ENCODE peak calls at places on chromosomes 5 and 9, in six cellular contexts. One of them, this sample, is unnamed.

GRCh38 chr9:84781431-84781830 is 111.9 kb downstream of the NTRK2 start:
- DNase-seq in HTR-8/SVneo: no peak
- DNase-seq in pulmonary artery endothelial cell: no peak
- DNase-seq in psoas muscle: no peak
- DNase-seq in AG04449: no peak
- DNase-seq in MCF 10A: peak; percentile 40
- DNase-seq in this sample: peak; percentile 1

GRCh38 chr5:143128412-143129071 is 274.9 kb downstream of the NR3C1 start:
- DNase-seq in MCF 10A: no peak
- DNase-seq in AG04449: no peak
- DNase-seq in psoas muscle: no peak
- DNase-seq in pulmonary artery endothelial cell: no peak
- DNase-seq in HTR-8/SVneo: no peak
- DNase-seq in this sample: no peak

GRCh38 chr9:132293145-132293721 is 61.6 kb downstream of the SETX start:
- DNase-seq in MCF 10A: no peak
- DNase-seq in AG04449: no peak
- DNase-seq in HTR-8/SVneo: no peak
- DNase-seq in pulmonary artery endothelial cell: no peak
- DNase-seq in psoas muscle: no peak
- DNase-seq in this sample: no peak

GRCh38 chr9:109950710-109951443 is 170.9 kb downstream of the PALM2AKAP2 start:
- DNase-seq in AG04449: no peak
- DNase-seq in psoas muscle: no peak
- DNase-seq in MCF 10A: no peak
- DNase-seq in HTR-8/SVneo: no peak
- DNase-seq in pulmonary artery endothelial cell: no peak
- DNase-seq in this sample: no peak

GRCh38 chr9:100100268-100100667 is 1.2 kb downstream of the INVS start:
- DNase-seq in pulmonary artery endothelial cell: no peak
- DNase-seq in psoas muscle: no peak
- DNase-seq in AG04449: no peak
- DNase-seq in HTR-8/SVneo: no peak
- DNase-seq in MCF 10A: no peak
- DNase-seq in this sample: no peak

GRCh38 chr5:169628891-169629290 is 8.2 kb upstream of the DOCK2 start:
- DNase-seq in AG04449: peak; percentile 82
- DNase-seq in HTR-8/SVneo: no peak
- DNase-seq in psoas muscle: no peak
- DNase-seq in MCF 10A: no peak
- DNase-seq in pulmonary artery endothelial cell: no peak
- DNase-seq in this sample: no peak

GRCh38 chr9:33465096-33465495 is 8.6 kb downstream of the NOL6 start:
- DNase-seq in psoas muscle: peak; percentile 19
- DNase-seq in AG04449: no peak
- DNase-seq in pulmonary artery endothelial cell: no peak
- DNase-seq in MCF 10A: no peak
- DNase-seq in HTR-8/SVneo: no peak
- DNase-seq in this sample: no peak

GRCh38 chr9:69192214-69192613 is 18.1 kb downstream of the TJP2 start:
- DNase-seq in psoas muscle: no peak
- DNase-seq in MCF 10A: no peak
- DNase-seq in AG04449: no peak
- DNase-seq in HTR-8/SVneo: no peak
- DNase-seq in pulmonary artery endothelial cell: no peak
- DNase-seq in this sample: no peak

GRCh38 chr5:122775713-122776084 is 819 bp downstream of the SNX2 start:
- DNase-seq in AG04449: no peak
- DNase-seq in psoas muscle: no peak
- DNase-seq in pulmonary artery endothelial cell: no peak
- DNase-seq in MCF 10A: no peak
- DNase-seq in HTR-8/SVneo: no peak
- DNase-seq in this sample: no peak

GRCh38 chr5:119743927-119744326 is 114.6 kb downstream of the FAM170A start:
- DNase-seq in AG04449: no peak
- DNase-seq in MCF 10A: peak; percentile 89
- DNase-seq in psoas muscle: no peak
- DNase-seq in HTR-8/SVneo: peak; percentile 26
- DNase-seq in pulmonary artery endothelial cell: no peak
- DNase-seq in this sample: no peak

GRCh38 chr5:50744761-50745160 is 78.3 kb downstream of the PARP8 start:
- DNase-seq in pulmonary artery endothelial cell: no peak
- DNase-seq in HTR-8/SVneo: peak; percentile 52
- DNase-seq in MCF 10A: peak; percentile 20
- DNase-seq in AG04449: peak; percentile 24
- DNase-seq in psoas muscle: no peak
- DNase-seq in this sample: no peak

GRCh38 chr5:10524376-10525123 is 39.3 kb upstream of the ANKRD33B start:
- DNase-seq in HTR-8/SVneo: no peak
- DNase-seq in psoas muscle: peak; percentile 81
- DNase-seq in AG04449: peak; percentile 97
- DNase-seq in pulmonary artery endothelial cell: no peak
- DNase-seq in MCF 10A: peak; percentile 51
- DNase-seq in this sample: peak; percentile 79

GRCh38 chr5:99763021-99763814 is 772.0 kb upstream of the FAM174A start:
- DNase-seq in psoas muscle: peak; percentile 35
- DNase-seq in AG04449: no peak
- DNase-seq in HTR-8/SVneo: no peak
- DNase-seq in pulmonary artery endothelial cell: no peak
- DNase-seq in MCF 10A: no peak
- DNase-seq in this sample: no peak

GRCh38 chr9:133726401-133727276 is 11.5 kb downstream of the SARDH start:
- DNase-seq in psoas muscle: peak; percentile 59
- DNase-seq in AG04449: no peak
- DNase-seq in pulmonary artery endothelial cell: no peak
- DNase-seq in HTR-8/SVneo: peak; percentile 64
- DNase-seq in MCF 10A: peak; percentile 61
- DNase-seq in this sample: no peak

GRCh38 chr9:134663753-134664415 is 22.3 kb downstream of the COL5A1 start:
- DNase-seq in psoas muscle: no peak
- DNase-seq in AG04449: no peak
- DNase-seq in pulmonary artery endothelial cell: no peak
- DNase-seq in MCF 10A: no peak
- DNase-seq in HTR-8/SVneo: no peak
- DNase-seq in this sample: no peak

GRCh38 chr5:170491479-170491878 is 12.3 kb upstream of the KCNIP1 start:
- DNase-seq in AG04449: peak; percentile 74
- DNase-seq in pulmonary artery endothelial cell: peak; percentile 96
- DNase-seq in HTR-8/SVneo: peak; percentile 80
- DNase-seq in psoas muscle: no peak
- DNase-seq in MCF 10A: peak; percentile 82
- DNase-seq in this sample: peak; percentile 26

GRCh38 chr5:18281947-18282557 is 647.8 kb downstream of the TAF11L14 start:
- DNase-seq in psoas muscle: no peak
- DNase-seq in HTR-8/SVneo: peak; percentile 72
- DNase-seq in AG04449: peak; percentile 9
- DNase-seq in pulmonary artery endothelial cell: no peak
- DNase-seq in MCF 10A: peak; percentile 57
- DNase-seq in this sample: peak; percentile 35

GRCh38 chr5:490116-491094 is 33.8 kb downstream of the SLC9A3 start:
- DNase-seq in MCF 10A: no peak
- DNase-seq in HTR-8/SVneo: no peak
- DNase-seq in AG04449: no peak
- DNase-seq in psoas muscle: no peak
- DNase-seq in pulmonary artery endothelial cell: no peak
- DNase-seq in this sample: no peak

GRCh38 chr5:79464695-79465332 is 49.1 kb downstream of the HOMER1 start:
- DNase-seq in psoas muscle: no peak
- DNase-seq in MCF 10A: peak; percentile 31
- DNase-seq in HTR-8/SVneo: peak; percentile 46
- DNase-seq in AG04449: no peak
- DNase-seq in pulmonary artery endothelial cell: no peak
- DNase-seq in this sample: no peak

GRCh38 chr9:113876806-113877236 is 712 bp downstream of the ZNF618 start:
- DNase-seq in AG04449: no peak
- DNase-seq in psoas muscle: no peak
- DNase-seq in MCF 10A: no peak
- DNase-seq in pulmonary artery endothelial cell: no peak
- DNase-seq in HTR-8/SVneo: no peak
- DNase-seq in this sample: no peak

GRCh38 chr5:168683247-168683926 is 104.2 kb upstream of the PANK3 start:
- DNase-seq in HTR-8/SVneo: no peak
- DNase-seq in MCF 10A: no peak
- DNase-seq in pulmonary artery endothelial cell: no peak
- DNase-seq in AG04449: no peak
- DNase-seq in psoas muscle: no peak
- DNase-seq in this sample: no peak

GRCh38 chr5:7519564-7519963 is 123.6 kb downstream of the ADCY2 start:
- DNase-seq in AG04449: no peak
- DNase-seq in pulmonary artery endothelial cell: no peak
- DNase-seq in psoas muscle: no peak
- DNase-seq in HTR-8/SVneo: no peak
- DNase-seq in MCF 10A: no peak
- DNase-seq in this sample: no peak

GRCh38 chr5:72018158-72018803 is 89.0 kb upstream of the MAP1B start:
- DNase-seq in psoas muscle: no peak
- DNase-seq in MCF 10A: peak; percentile 73
- DNase-seq in HTR-8/SVneo: peak; percentile 59
- DNase-seq in AG04449: no peak
- DNase-seq in pulmonary artery endothelial cell: peak; percentile 7
- DNase-seq in this sample: no peak

GRCh38 chr9:17613723-17614122 is 34.9 kb downstream of the SH3GL2 start:
- DNase-seq in MCF 10A: peak; percentile 79
- DNase-seq in AG04449: no peak
- DNase-seq in psoas muscle: no peak
- DNase-seq in pulmonary artery endothelial cell: no peak
- DNase-seq in HTR-8/SVneo: no peak
- DNase-seq in this sample: no peak

GRCh38 chr5:27472000-27472763 is 433.8 kb upstream of the CDH9 start:
- DNase-seq in AG04449: no peak
- DNase-seq in pulmonary artery endothelial cell: no peak
- DNase-seq in MCF 10A: peak; percentile 9
- DNase-seq in HTR-8/SVneo: no peak
- DNase-seq in psoas muscle: no peak
- DNase-seq in this sample: no peak

GRCh38 chr9:134811673-134812668 is 68.6 kb upstream of the FCN2 start:
- DNase-seq in AG04449: peak; percentile 94
- DNase-seq in psoas muscle: no peak
- DNase-seq in HTR-8/SVneo: peak; percentile 10
- DNase-seq in MCF 10A: no peak
- DNase-seq in pulmonary artery endothelial cell: no peak
- DNase-seq in this sample: no peak

GRCh38 chr5:1568201-1568979 is 44.6 kb upstream of the LPCAT1 start:
- DNase-seq in AG04449: peak; percentile 64
- DNase-seq in HTR-8/SVneo: no peak
- DNase-seq in MCF 10A: peak; percentile 91
- DNase-seq in pulmonary artery endothelial cell: peak; percentile 73
- DNase-seq in psoas muscle: no peak
- DNase-seq in this sample: peak; percentile 61

GRCh38 chr5:122385286-122385685 is 73.2 kb downstream of the SNCAIP start:
- DNase-seq in psoas muscle: no peak
- DNase-seq in MCF 10A: no peak
- DNase-seq in pulmonary artery endothelial cell: no peak
- DNase-seq in AG04449: no peak
- DNase-seq in HTR-8/SVneo: no peak
- DNase-seq in this sample: no peak

GRCh38 chr5:3386676-3387075 is 209.0 kb upstream of the IRX1 start:
- DNase-seq in psoas muscle: no peak
- DNase-seq in MCF 10A: no peak
- DNase-seq in HTR-8/SVneo: no peak
- DNase-seq in AG04449: no peak
- DNase-seq in pulmonary artery endothelial cell: no peak
- DNase-seq in this sample: no peak

GRCh38 chr9:137759649-137760321 is 117.8 kb upstream of the CACNA1B start:
- DNase-seq in HTR-8/SVneo: no peak
- DNase-seq in pulmonary artery endothelial cell: no peak
- DNase-seq in AG04449: no peak
- DNase-seq in psoas muscle: no peak
- DNase-seq in MCF 10A: no peak
- DNase-seq in this sample: no peak

GRCh38 chr9:11319477-11320060 is 706.8 kb upstream of the PTPRD start:
- DNase-seq in HTR-8/SVneo: no peak
- DNase-seq in pulmonary artery endothelial cell: no peak
- DNase-seq in AG04449: no peak
- DNase-seq in MCF 10A: peak; percentile 51
- DNase-seq in psoas muscle: no peak
- DNase-seq in this sample: no peak

GRCh38 chr9:1047605-1048235 is 2.4 kb upstream of the DMRT2 start:
- DNase-seq in AG04449: no peak
- DNase-seq in MCF 10A: no peak
- DNase-seq in HTR-8/SVneo: no peak
- DNase-seq in psoas muscle: peak; percentile 77
- DNase-seq in pulmonary artery endothelial cell: no peak
- DNase-seq in this sample: no peak

GRCh38 chr9:6048039-6048438 is 32.6 kb upstream of the RANBP6 start:
- DNase-seq in AG04449: no peak
- DNase-seq in MCF 10A: no peak
- DNase-seq in HTR-8/SVneo: no peak
- DNase-seq in pulmonary artery endothelial cell: no peak
- DNase-seq in psoas muscle: no peak
- DNase-seq in this sample: no peak

GRCh38 chr9:81531511-81531910 is 157.8 kb downstream of the TLE1 start:
- DNase-seq in AG04449: no peak
- DNase-seq in MCF 10A: no peak
- DNase-seq in pulmonary artery endothelial cell: no peak
- DNase-seq in psoas muscle: no peak
- DNase-seq in HTR-8/SVneo: no peak
- DNase-seq in this sample: no peak

GRCh38 chr5:35306716-35307365 is 76.6 kb upstream of the PRLR start:
- DNase-seq in MCF 10A: no peak
- DNase-seq in pulmonary artery endothelial cell: no peak
- DNase-seq in HTR-8/SVneo: no peak
- DNase-seq in AG04449: no peak
- DNase-seq in psoas muscle: no peak
- DNase-seq in this sample: no peak

GRCh38 chr5:42887094-42887493 is 75.4 kb upstream of the SELENOP start:
- DNase-seq in pulmonary artery endothelial cell: no peak
- DNase-seq in AG04449: no peak
- DNase-seq in MCF 10A: peak; percentile 41
- DNase-seq in psoas muscle: no peak
- DNase-seq in HTR-8/SVneo: no peak
- DNase-seq in this sample: no peak

GRCh38 chr9:129400001-129400970 is 220.6 kb downstream of the C9orf50 start:
- DNase-seq in psoas muscle: peak; percentile 40
- DNase-seq in MCF 10A: no peak
- DNase-seq in HTR-8/SVneo: no peak
- DNase-seq in AG04449: no peak
- DNase-seq in pulmonary artery endothelial cell: no peak
- DNase-seq in this sample: no peak

This sample was measured in smooth muscle cell of the brain vasculature.